ENCODE peak calls at places on chromosomes 3 and 15, in five cellular contexts. Z is stomach, M is HepG2, E is transverse colon, B is HCT116. F is an unnamed sample.

GRCh38 chr3:48039487-48040190 is 23.4 kb upstream of the MAP4 start:
- DNase-seq in E (no peak), Z (no peak), M (peak; percentile 97), B (peak; percentile 74), F (no peak)

GRCh38 chr15:41630616-41631218 is 29.5 kb upstream of the MGA start:
- DNase-seq in Z (no peak), M (peak; percentile 35), E (no peak), B (no peak), F (no peak)

GRCh38 chr3:121896823-121897222 is 2.6 kb downstream of the SLC15A2 start:
- DNase-seq in Z (no peak), M (no peak), B (no peak), E (no peak), F (no peak)

GRCh38 chr3:52456800-52457183 is 1.4 kb downstream of the NISCH start:
- DNase-seq in E (no peak), B (no peak), Z (no peak), M (no peak), F (no peak)

GRCh38 chr3:66353530-66353929 is 132.7 kb downstream of the SLC25A26 start:
- DNase-seq in M (no peak), E (no peak), B (no peak), Z (no peak), F (no peak)

GRCh38 chr15:34070003-34070402 is 31.0 kb upstream of the AVEN start:
- DNase-seq in Z (no peak), E (no peak), B (no peak), M (no peak), F (no peak)

GRCh38 chr15:69056365-69056764 is 41.9 kb downstream of the NOX5 start:
- DNase-seq in Z (no peak), B (no peak), E (no peak), M (no peak), F (no peak)

GRCh38 chr15:92462771-92463170 is 69.1 kb downstream of the ST8SIA2 start:
- DNase-seq in M (no peak), B (no peak), E (no peak), Z (no peak), F (no peak)

GRCh38 chr3:67489816-67490215 is 164.6 kb downstream of the SUCLG2 start:
- DNase-seq in Z (no peak), B (no peak), M (no peak), E (no peak), F (no peak)

GRCh38 chr15:43878466-43878865 is 51.7 kb downstream of the WDR76 start:
- DNase-seq in M (no peak), E (no peak), Z (no peak), B (no peak), F (no peak)

GRCh38 chr3:114213669-114214541 is 23.5 kb downstream of the ZNF80 start:
- DNase-seq in Z (no peak), B (no peak), E (peak; percentile 19), M (no peak), F (no peak)

GRCh38 chr3:144771401-144771870 is 799.8 kb downstream of the DIPK2A start:
- DNase-seq in Z (no peak), E (no peak), M (no peak), B (no peak), F (no peak)

GRCh38 chr15:99439524-99439835 is 126.3 kb upstream of the MEF2A start:
- DNase-seq in M (no peak), E (no peak), B (no peak), Z (peak; percentile 23), F (peak; percentile 56)

GRCh38 chr3:151468284-151468917 is 7.5 kb upstream of the IGSF10 start:
- DNase-seq in Z (peak; percentile 48), M (peak; percentile 63), E (peak; percentile 31), B (peak; percentile 73), F (no peak)

GRCh38 chr3:115855911-115856310 is 232.6 kb downstream of the GAP43 start:
- DNase-seq in B (no peak), M (no peak), E (no peak), Z (no peak), F (no peak)

GRCh38 chr15:75606711-75607684 is 18.5 kb downstream of the SNUPN start:
- DNase-seq in M (no peak), E (peak; percentile 45), B (no peak), Z (no peak), F (no peak)

GRCh38 chr3:183080628-183081027 is 18.7 kb downstream of the MCCC1 start:
- DNase-seq in E (no peak), Z (no peak), M (no peak), B (no peak), F (no peak)

GRCh38 chr15:85800460-85801123 is 5.9 kb upstream of the KLHL25 start:
- DNase-seq in M (peak; percentile 78), E (peak; percentile 84), B (peak; percentile 78), Z (peak; percentile 91), F (peak; percentile 63)

GRCh38 chr3:33437556-33438283 is 2.5 kb downstream of the UBP1 start:
- DNase-seq in B (no peak), E (peak; percentile 21), M (peak; percentile 25), Z (no peak), F (no peak)

GRCh38 chr3:5138214-5138981 is 16.3 kb downstream of the ARL8B start:
- DNase-seq in Z (no peak), B (no peak), M (peak; percentile 82), E (no peak), F (no peak)

GRCh38 chr15:44010114-44010513 is 183.3 kb downstream of the WDR76 start:
- DNase-seq in B (no peak), Z (no peak), E (no peak), M (no peak), F (no peak)

GRCh38 chr15:45521596-45522167 is 873 bp downstream of the SLC30A4 start:
- DNase-seq in M (peak; percentile 54), Z (no peak), B (no peak), E (peak; percentile 26), F (no peak)

GRCh38 chr15:45522179-45522930 is at the start of gene SLC30A4:
- DNase-seq in B (no peak), Z (peak; percentile 67), M (no peak), E (peak; percentile 83), F (peak; percentile 86)

GRCh38 chr15:45522931-45523331 is 376 bp upstream of the SLC30A4 start:
- DNase-seq in M (no peak), E (no peak), Z (no peak), B (no peak), F (no peak)
- H3K27ac ChIP-seq in M (no peak overlapping the region), E (peak overlapping the region; percentile 91), Z (peak overlapping the region; percentile 90), B (peak overlapping the region; percentile 25), F (peak overlapping the region; percentile 92)

GRCh38 chr3:178381971-178382370 is 154.3 kb upstream of the KCNMB2 start:
- DNase-seq in Z (no peak), M (no peak), B (no peak), E (no peak), F (no peak)

GRCh38 chr3:178381555-178381954 is 154.7 kb upstream of the KCNMB2 start:
- DNase-seq in B (no peak), E (no peak), Z (no peak), M (no peak), F (no peak)

GRCh38 chr3:178385280-178385952 is 150.8 kb upstream of the KCNMB2 start:
- DNase-seq in Z (no peak), E (no peak), B (peak; percentile 3), M (peak; percentile 1), F (no peak)

GRCh38 chr3:178384302-178384939 is 151.8 kb upstream of the KCNMB2 start:
- DNase-seq in B (no peak), M (no peak), Z (no peak), E (no peak), F (no peak)

GRCh38 chr3:178382388-178383061 is 153.7 kb upstream of the KCNMB2 start:
- DNase-seq in E (no peak), Z (no peak), M (no peak), B (no peak), F (no peak)
- TF ChIP-seq POLR2AphosphoS5 in E (no peak), Z (no peak), M (no peak), B (no peak), F (no peak)

DNA sequence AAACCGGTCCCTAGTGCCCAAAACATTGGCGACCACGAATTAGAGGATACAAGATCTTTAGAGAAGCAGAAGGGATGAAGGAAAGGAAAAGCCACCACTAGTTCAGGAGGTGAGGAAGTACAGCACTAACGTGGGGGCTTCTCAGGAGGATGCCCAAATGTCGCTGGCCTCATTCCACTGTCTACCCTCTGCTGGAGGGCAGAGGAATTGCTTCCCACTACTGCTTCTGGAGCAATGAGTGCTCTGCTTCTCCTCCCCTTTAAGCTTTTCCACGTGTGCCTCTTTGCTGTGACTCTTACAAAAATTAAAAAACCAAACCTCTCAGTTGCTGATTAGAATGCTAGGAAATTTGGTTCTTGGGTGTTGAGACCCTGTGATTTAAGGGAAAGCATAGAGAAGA is 281.3 kb downstream of the CLSTN2 start:
- DNase-seq in M (no peak), E (no peak), Z (no peak), B (no peak), F (no peak)
- H3K27ac ChIP-seq in M (no peak overlapping the region), E (no peak overlapping the region), Z (no peak overlapping the region), B (no peak overlapping the region), F (no peak overlapping the region)

DNA sequence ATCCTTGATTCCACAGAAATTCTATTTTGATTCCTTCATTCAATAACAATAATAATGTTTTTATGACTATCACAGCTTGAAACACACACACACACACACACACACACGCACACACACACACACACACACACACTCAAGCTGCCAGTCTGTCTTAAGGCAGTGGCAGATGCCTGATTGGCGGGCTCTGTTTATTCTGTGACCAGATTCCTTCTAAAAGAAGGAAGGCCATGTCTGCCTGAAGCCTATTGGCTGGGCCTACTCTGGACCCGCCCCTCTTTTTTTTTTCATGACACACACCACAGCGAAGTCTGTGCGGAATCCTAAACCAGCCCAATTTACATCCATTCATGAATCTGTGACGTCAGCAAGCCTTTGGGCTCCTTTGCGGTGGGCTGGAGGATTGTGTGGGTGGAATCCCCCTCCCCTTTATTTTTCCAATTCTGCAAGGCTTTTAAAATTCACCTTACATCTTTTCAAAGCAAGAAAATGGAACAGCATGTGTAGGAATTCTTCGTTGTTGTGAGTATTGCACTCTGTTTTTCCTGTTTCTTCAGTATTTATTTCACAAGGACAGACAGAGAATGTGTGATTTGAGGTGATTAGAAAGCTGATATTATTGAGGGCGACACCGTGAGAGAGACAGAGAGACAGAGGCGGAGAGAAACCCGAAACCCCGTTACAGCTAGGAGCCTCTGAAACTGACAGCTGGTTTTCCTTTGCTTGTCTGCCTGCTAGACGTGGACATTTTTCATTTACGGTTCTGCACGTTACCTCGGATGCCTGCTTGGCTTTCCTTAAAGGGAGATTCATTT is at the start of gene MAP3K13:
- DNase-seq in B (peak; percentile 84), E (peak; percentile 72), Z (peak; percentile 82), M (peak; percentile 54), F (peak; percentile 93)
- TF ChIP-seq POLR2AphosphoS5 in B (no peak), E (no peak), Z (peak; percentile 33), M (no peak), F (peak; percentile 44)

DNA sequence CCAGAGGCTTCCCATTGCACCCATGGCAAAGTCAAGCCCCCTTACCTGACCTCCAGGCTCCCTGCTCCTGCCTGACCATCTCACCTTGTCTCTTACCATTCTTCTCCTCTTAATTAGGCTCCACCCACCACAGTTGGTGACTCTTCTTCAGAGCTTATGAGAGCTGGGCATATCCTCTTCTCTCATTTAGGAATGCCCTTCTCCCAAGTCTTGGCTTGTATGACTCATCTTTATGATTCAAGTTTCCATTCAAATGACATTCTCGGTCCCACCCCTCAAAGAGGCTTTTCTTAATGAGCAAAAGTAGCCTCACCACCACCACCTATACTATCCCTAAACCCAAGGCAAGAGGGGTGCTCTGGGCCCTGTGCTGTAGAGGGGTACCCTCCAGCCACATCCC is 55.3 kb upstream of the NUDT16 start:
- DNase-seq in B (peak; percentile 40), Z (no peak), M (no peak), E (no peak), F (no peak)
- H3K27ac ChIP-seq in B (no peak overlapping the region), Z (no peak overlapping the region), M (no peak overlapping the region), E (no peak overlapping the region), F (no peak overlapping the region)